ENCODE peak calls at places on chromosomes 7 and 10, in six cellular contexts. G is ovary, M is progenitor cell of endocrine pancreas, P is WTC11, Q is AG04450, R is fibroblast of lung. V is an unnamed sample.

GRCh38 chr10:70078329-70078728 is 25.7 kb downstream of the MACROH2A2 start:
- DNase-seq in M (no peak), Q (no peak), R (no peak), P (no peak), G (no peak), V (no peak)

GRCh38 chr10:112583236-112583919 is 136.4 kb downstream of the VTI1A start:
- DNase-seq in M (no peak), R (no peak), P (no peak), Q (no peak), G (no peak), V (no peak)

GRCh38 chr10:119205926-119206602 is 1.3 kb upstream of the GRK5 start:
- DNase-seq in R (peak; percentile 25), Q (no peak), G (no peak), P (peak; percentile 38), M (no peak), V (peak; percentile 74)

GRCh38 chr10:71225291-71226058 is 13.1 kb downstream of the UNC5B start:
- DNase-seq in Q (no peak), P (no peak), M (no peak), G (peak; percentile 14), R (no peak), V (no peak)

GRCh38 chr10:47368431-47369180 is 15.5 kb downstream of the ZNF488 start:
- DNase-seq in M (no peak), P (no peak), G (no peak), Q (no peak), R (no peak), V (no peak)

GRCh38 chr7:29639386-29639785 is 75.8 kb downstream of the PRR15 start:
- DNase-seq in R (no peak), G (no peak), M (no peak), Q (no peak), P (no peak), V (no peak)

GRCh38 chr7:155526225-155526624 is 20.1 kb downstream of the CNPY1 start:
- DNase-seq in G (no peak), M (no peak), R (no peak), P (no peak), Q (no peak), V (no peak)

GRCh38 chr7:107150375-107151073 is 18.3 kb upstream of the HBP1 start:
- DNase-seq in R (peak; percentile 56), G (peak; percentile 83), P (peak; percentile 70), Q (peak; percentile 63), M (peak; percentile 50), V (peak; percentile 67)

GRCh38 chr7:55158541-55158940 is 139.7 kb downstream of the EGFR start:
- DNase-seq in G (no peak), Q (no peak), M (no peak), P (no peak), R (peak; percentile 86), V (no peak)

GRCh38 chr7:75656740-75657139 is 82.0 kb downstream of the HIP1 start:
- DNase-seq in G (no peak), Q (no peak), P (no peak), R (no peak), M (no peak), V (no peak)

GRCh38 chr7:134444198-134444960 is 14.5 kb downstream of the AKR1B1 start:
- DNase-seq in M (no peak), R (no peak), Q (no peak), P (no peak), G (no peak), V (no peak)

GRCh38 chr7:130426541-130426940 is 14.3 kb downstream of the CEP41 start:
- DNase-seq in P (no peak), M (no peak), G (no peak), R (no peak), Q (no peak), V (no peak)

GRCh38 chr7:21542891-21543527 is at the start of gene DNAH11:
- DNase-seq in Q (no peak), M (peak; percentile 47), P (peak; percentile 80), R (peak; percentile 34), G (peak; percentile 50), V (peak; percentile 49)

GRCh38 chr10:120979435-120980315 is 128.5 kb downstream of the WDR11 start:
- DNase-seq in P (peak; percentile 75), Q (no peak), R (peak; percentile 2), G (peak; percentile 57), M (peak; percentile 74), V (peak; percentile 12)

GRCh38 chr10:86961481-86962091 is 3.2 kb downstream of the SNCG start:
- DNase-seq in M (no peak), R (no peak), G (peak; percentile 36), P (peak; percentile 5), Q (no peak), V (no peak)

GRCh38 chr10:35470535-35470934 is 134.2 kb downstream of the CCNY start:
- DNase-seq in Q (no peak), M (no peak), P (no peak), G (no peak), R (no peak), V (peak; percentile 33)

DNA sequence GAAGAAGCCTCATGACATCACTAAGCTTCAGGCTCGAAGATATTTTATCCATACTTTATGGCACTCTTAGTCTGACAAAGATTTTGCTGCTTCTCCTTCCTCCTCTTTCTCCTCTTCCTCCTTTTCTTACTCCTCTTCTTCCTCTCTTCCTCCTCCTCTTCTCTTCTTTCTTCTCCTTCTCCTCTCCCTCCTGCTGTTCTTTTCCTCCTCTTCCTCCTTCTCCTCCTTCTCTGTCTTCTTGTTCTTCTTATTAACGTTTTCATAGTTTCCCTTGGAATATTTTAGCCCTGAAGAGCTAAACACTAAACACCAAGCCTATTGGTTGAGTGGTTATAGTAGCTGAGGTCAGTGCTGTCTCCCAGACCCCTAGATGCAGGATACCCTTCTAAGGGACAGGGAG is 137.7 kb downstream of the CREB5 start:
- DNase-seq in R (no peak), Q (no peak), M (no peak), P (no peak), G (no peak), V (no peak)
- TF ChIP-seq CTCF in R (no peak), Q (no peak), M (no peak), P (no peak), G (no peak), V (no peak)

DNA sequence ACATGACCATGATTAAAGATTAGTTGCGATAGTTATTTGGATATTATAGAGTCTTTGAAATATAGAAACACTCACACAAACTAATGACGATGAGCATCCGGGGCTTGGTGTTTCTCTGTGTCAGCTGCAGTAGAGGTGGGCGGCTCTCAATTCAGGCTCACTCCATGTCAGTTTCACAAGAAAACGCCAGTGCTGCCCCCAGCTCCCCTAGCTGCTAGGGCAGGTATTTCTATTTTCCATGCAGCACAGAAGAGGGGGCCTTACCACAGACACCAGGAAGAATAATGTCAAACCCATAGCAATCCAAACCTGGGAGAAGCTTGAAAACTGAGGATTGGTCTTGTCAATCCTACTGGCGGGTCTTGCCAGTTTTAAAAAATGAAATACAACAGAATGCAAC is 197.1 kb downstream of the PHTF2 start:
- DNase-seq in M (no peak), G (no peak), R (no peak), Q (no peak), P (peak; percentile 56), V (no peak)
- TF ChIP-seq CTCF in M (peak; percentile 38), G (no peak), R (no peak), Q (peak; percentile 45), P (peak; percentile 24), V (peak; percentile 25)

GRCh38 chr10:77493851-77494788 is 143.5 kb downstream of the KCNMA1 start:
- DNase-seq in P (peak; percentile 38), M (no peak), Q (no peak), R (peak; percentile 59), G (no peak), V (peak; percentile 45)
- TF ChIP-seq CTCF in P (peak; percentile 26), M (peak; percentile 44), Q (peak; percentile 55), R (peak; percentile 38), G (no peak), V (peak; percentile 22)

GRCh38 chr10:37489658-37490003 is 364.2 kb downstream of the ANKRD30A start:
- DNase-seq in R (no peak), Q (no peak), P (no peak), M (no peak), G (no peak), V (no peak)

GRCh38 chr10:37490266-37490665 is 364.9 kb downstream of the ANKRD30A start:
- DNase-seq in Q (no peak), P (no peak), R (no peak), M (no peak), G (no peak), V (no peak)

DNA sequence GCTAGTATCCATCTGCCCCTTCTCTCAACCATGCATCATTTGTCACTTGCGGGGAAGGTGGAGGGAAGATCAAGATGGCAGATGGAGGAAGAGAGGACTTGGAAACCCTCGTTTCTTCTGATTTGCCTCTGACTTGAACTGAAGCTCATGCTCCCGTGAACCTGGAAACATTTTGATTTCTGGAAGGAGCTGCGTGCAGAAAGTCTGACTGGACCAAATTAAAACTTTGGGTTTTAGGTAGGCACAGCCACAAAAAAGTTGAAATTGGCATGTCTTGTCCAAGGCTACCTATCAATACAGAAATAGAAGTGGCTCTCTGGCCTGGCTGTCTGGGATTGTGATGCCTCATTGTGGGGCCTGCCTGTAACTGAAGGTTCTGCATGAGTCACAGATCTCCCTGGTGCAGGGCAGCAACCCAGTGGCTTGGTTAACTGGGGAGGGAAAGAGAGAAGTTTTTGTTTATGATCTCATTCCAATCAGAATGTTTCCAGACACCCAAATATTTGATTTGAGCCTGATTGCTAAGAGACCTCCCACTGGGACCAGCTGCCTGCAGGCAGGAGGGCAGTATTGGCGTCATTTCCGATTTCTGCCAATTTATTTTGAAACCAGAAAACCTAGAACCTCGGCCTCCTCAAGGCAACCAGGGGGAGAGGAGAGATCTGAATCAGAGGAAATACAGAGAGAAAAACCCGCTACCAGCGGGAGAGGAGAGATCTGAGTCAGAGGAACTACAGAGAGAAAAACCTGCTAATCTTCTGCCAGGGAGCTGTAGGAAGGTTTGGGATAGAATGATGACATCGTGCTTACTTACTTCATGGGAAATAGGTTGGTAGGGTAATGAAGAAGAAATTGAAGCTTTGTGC is 363.6 kb downstream of the ANKRD30A start:
- DNase-seq in R (no peak), P (no peak), M (no peak), G (no peak), Q (no peak), V (no peak)
- TF ChIP-seq CTCF in R (no peak), P (no peak), M (no peak), G (no peak), Q (no peak), V (no peak)

DNA sequence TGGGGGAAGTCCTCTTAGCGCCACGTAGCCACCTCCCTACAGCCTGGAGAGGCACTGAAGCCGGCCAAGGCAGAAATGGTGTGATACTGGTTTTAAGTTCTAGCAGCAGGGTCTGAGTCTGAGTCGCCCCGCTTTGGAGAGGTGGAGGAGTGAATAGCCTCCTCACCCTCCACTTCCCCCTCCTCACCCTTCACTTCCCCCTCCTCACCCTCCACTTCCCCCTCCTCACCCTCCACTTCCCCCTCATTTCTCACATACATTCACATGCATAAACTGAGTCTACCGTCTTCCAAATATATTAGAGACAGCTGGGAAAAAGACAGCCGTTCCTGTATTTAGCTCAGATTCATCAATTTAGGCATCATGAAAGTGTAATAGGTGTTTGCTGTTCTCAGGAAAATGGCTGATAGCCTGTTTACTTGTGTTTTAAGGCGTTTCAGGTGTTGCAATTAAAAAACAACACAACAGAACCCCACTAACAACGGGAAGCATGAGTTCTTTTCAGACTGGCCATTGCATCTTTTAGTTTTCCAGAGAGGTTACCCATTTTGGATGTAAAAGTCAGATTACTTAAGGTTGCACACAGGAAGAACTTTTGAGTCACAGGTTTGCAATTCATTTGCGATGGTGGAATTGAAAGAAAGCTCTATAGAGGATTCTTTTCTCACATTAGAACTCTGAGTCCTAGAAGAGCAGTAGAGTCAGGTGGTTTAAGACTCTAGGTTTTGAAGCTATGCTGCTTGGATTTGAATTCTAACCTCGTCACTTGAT is 844 bp downstream of the NRBF2 start:
- DNase-seq in G (no peak), M (no peak), P (no peak), R (peak; percentile 60), Q (no peak), V (no peak)
- TF ChIP-seq CTCF in G (no peak), M (no peak), P (no peak), R (no peak), Q (no peak), V (no peak)